ENCODE peak calls at places on chromosomes 3 and 15, in ten cellular contexts. K, M, P, L, N, B, W, J, Z and G are unnamed samples.

GRCh38 chr3:119588112-119588511 is 8.8 kb downstream of the ADPRH start:
- DNase-seq in M (no peak), Z (no peak), L (no peak), W (no peak), B (no peak), J (no peak), K (no peak), P (peak), N (peak), G (no peak)

GRCh38 chr15:99387769-99388168 is 136.5 kb downstream of the LRRC28 start:
- DNase-seq in J (no peak), M (no peak), K (no peak), B (no peak), W (no peak), Z (no peak), P (no peak), L (no peak), N (no peak), G (no peak)

GRCh38 chr3:32778389-32778788 is 39.4 kb upstream of the TRIM71 start:
- DNase-seq in M (no peak), P (no peak), Z (no peak), J (no peak), L (peak), W (no peak), N (no peak), K (no peak), B (no peak), G (no peak)

GRCh38 chr3:56064684-56065083 is 403.6 kb downstream of the ERC2 start:
- DNase-seq in B (no peak), M (no peak), P (no peak), Z (no peak), W (no peak), L (no peak), K (no peak), N (no peak), J (no peak), G (no peak)

GRCh38 chr3:39147374-39147709 is 6.0 kb downstream of the CSRNP1 start:
- DNase-seq in L (no peak), P (no peak), B (no peak), Z (no peak), J (no peak), K (no peak), M (peak), N (no peak), W (no peak), G (no peak)

GRCh38 chr15:85718271-85718971 is 76.3 kb downstream of the KLHL25 start:
- DNase-seq in L (no peak), Z (no peak), W (no peak), B (no peak), N (no peak), M (no peak), P (no peak), K (no peak), J (no peak), G (no peak)

GRCh38 chr3:66997560-66998074 is 490 bp upstream of the KBTBD8 start:
- DNase-seq in W (no peak), K (no peak), J (no peak), M (no peak), P (peak), L (no peak), B (no peak), N (no peak), Z (no peak), G (no peak)

GRCh38 chr3:84946240-84946639 is 12.5 kb upstream of the CADM2 start:
- DNase-seq in K (no peak), L (no peak), Z (no peak), N (no peak), B (no peak), J (no peak), P (peak), W (no peak), M (peak), G (peak)

GRCh38 chr3:193040836-193041672 is 123.4 kb upstream of the MB21D2 start:
- DNase-seq in K (peak), M (peak), J (peak), Z (no peak), P (peak), W (peak), L (peak), B (peak), N (no peak), G (peak)

GRCh38 chr15:49282366-49282765 is 112.3 kb downstream of the GALK2 start:
- DNase-seq in J (no peak), W (no peak), Z (no peak), P (no peak), K (no peak), M (no peak), L (no peak), B (no peak), N (no peak), G (no peak)

GRCh38 chr3:146468234-146468931 is 978 bp downstream of the PLSCR2 start:
- DNase-seq in B (no peak), N (no peak), W (no peak), M (no peak), Z (no peak), J (no peak), P (peak), L (no peak), K (no peak), G (no peak)

GRCh38 chr3:45795509-45795881 is 841 bp downstream of the SLC6A20 start:
- DNase-seq in W (no peak), N (no peak), P (no peak), K (no peak), Z (no peak), B (no peak), J (no peak), L (no peak), M (no peak), G (peak)